ENCODE peak calls at places on chromosome 1, in five cellular contexts. A is left ventricle myocardium inferior; N is heart left ventricle; Y is mammary epithelial cell; R is CD8-positive, alpha-beta T cell. F is an unnamed sample.

GRCh38 chr1:40299366-40300248 is 17.5 kb downstream of the COL9A2 start:
- DNase-seq in R (no peak), N (no peak), A (no peak), Y (no peak), F (no peak)

GRCh38 chr1:13469343-13469742 is 44.5 kb downstream of the LRRC38 start:
- DNase-seq in N (peak; percentile 7), Y (no peak), R (no peak), A (peak; percentile 18), F (no peak)

GRCh38 chr1:116325922-116326321 is 47.1 kb upstream of the ATP1A1 start:
- DNase-seq in N (no peak), Y (no peak), A (no peak), R (peak; percentile 8), F (no peak)

GRCh38 chr1:9024837-9025236 is 1.4 kb downstream of the SLC2A7 start:
- DNase-seq in A (no peak), N (no peak), R (no peak), Y (no peak), F (no peak)

GRCh38 chr1:177871633-177872562 is 98.0 kb downstream of the SEC16B start:
- DNase-seq in Y (no peak), N (no peak), R (no peak), A (no peak), F (no peak)

GRCh38 chr1:24179251-24179895 is 7.7 kb downstream of the IFNLR1 start:
- DNase-seq in Y (no peak), N (no peak), R (no peak), A (no peak), F (no peak)

GRCh38 chr1:211534545-211535291 is 42.8 kb upstream of the RD3 start:
- DNase-seq in N (no peak), R (no peak), Y (no peak), A (no peak), F (no peak)

GRCh38 chr1:242524571-242525359 is at the start of gene PLD5:
- DNase-seq in A (no peak), Y (peak; percentile 64), N (no peak), R (no peak), F (no peak)

GRCh38 chr1:35573776-35574654 is 901 bp downstream of the TFAP2E start:
- DNase-seq in A (no peak), R (no peak), N (no peak), Y (no peak), F (no peak)

GRCh38 chr1:40784141-40784770 is 669 bp downstream of the KCNQ4 start:
- DNase-seq in N (no peak), A (no peak), Y (no peak), R (no peak), F (no peak)

GRCh38 chr1:74591954-74592353 is 79.5 kb upstream of the LRRC53 start:
- DNase-seq in R (no peak), N (no peak), A (no peak), Y (no peak), F (no peak)

GRCh38 chr1:21261551-21262281 is 28.5 kb downstream of the ECE1 start:
- DNase-seq in Y (peak; percentile 77), A (peak; percentile 79), N (peak; percentile 89), R (no peak), F (no peak)

GRCh38 chr1:119075614-119076013 is 64.8 kb downstream of the WARS2 start:
- DNase-seq in Y (peak; percentile 57), N (no peak), A (no peak), R (no peak), F (no peak)

GRCh38 chr1:66943361-66943969 is 18.7 kb downstream of the MIER1 start:
- DNase-seq in A (no peak), R (no peak), Y (no peak), N (no peak), F (no peak)

GRCh38 chr1:76070538-76070937 is 4.0 kb upstream of the ST6GALNAC3 start:
- DNase-seq in Y (no peak), N (no peak), A (no peak), R (no peak), F (no peak)

GRCh38 chr1:233704882-233705723 is 91.2 kb downstream of the KCNK1 start:
- DNase-seq in A (no peak), Y (no peak), R (no peak), N (no peak), F (no peak)

GRCh38 chr1:1053022-1053421 is 21.1 kb downstream of the RNF223 start:
- DNase-seq in N (no peak), R (no peak), A (no peak), Y (no peak), F (no peak)

GRCh38 chr1:41864471-41865040 is 54.2 kb downstream of the HIVEP3 start:
- DNase-seq in R (no peak), N (no peak), Y (no peak), A (no peak), F (no peak)

GRCh38 chr1:227697321-227697864 is 37.7 kb downstream of the JMJD4 start:
- DNase-seq in Y (no peak), A (no peak), N (no peak), R (no peak), F (no peak)
- H3K9me3 ChIP-seq in Y (peaks cover 24% of the 10 kb centered on the region), A (peaks cover 11% of the 10 kb centered on the region), N (no peaks in the 10 kb centered on the region), R (peaks cover 19% of the 10 kb centered on the region), F (no peaks in the 10 kb centered on the region)

DNA sequence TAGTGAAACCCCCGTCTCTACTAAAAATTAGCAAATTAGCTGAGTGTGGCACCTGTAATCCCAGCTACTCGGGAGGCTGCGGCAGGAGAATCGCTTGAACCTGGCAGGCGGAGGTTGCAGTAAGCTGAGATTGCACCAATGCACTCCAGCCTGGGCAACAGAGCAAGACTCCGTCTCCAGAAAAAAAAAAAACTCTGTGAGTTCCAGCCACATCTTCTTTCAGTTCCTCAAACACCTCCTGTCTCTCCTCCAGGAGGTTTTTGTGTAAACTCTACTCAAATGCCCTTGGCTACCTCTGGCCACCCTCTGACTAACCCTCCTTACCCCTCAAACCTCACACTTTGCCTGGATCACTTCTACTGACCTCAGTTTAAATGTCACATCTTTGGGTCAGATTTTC is 38.1 kb downstream of the RCSD1 start:
- DNase-seq in Y (no peak), R (no peak), A (no peak), N (no peak), F (no peak)
- H3K36me3 ChIP-seq in Y (no peaks in the 10 kb centered on the region), R (peaks cover 15% of the 10 kb centered on the region), A (no peaks in the 10 kb centered on the region), N (no peaks in the 10 kb centered on the region), F (no peaks in the 10 kb centered on the region)

DNA sequence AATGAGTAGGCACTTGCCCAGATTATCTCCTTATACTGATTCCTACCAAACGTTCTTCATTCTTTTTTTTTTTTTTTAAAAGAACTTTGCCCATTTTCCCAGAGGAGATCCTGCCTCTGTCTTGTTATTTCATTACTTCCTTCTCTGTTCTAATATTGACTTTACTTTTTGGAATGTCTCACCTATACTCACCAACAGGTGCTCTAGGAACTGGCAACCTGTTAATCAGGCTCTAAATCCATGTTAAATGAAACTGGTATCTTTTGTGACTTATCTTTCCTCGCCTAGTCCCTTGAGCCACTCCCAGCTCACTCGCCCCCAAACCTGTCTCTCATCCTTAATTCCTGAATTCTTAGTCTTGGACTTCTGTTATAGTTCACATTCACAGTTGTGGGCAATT is 1.2 kb upstream of the CRCT1 start:
- DNase-seq in A (no peak), R (no peak), Y (no peak), N (no peak), F (no peak)
- H3K9me3 ChIP-seq in A (no peaks in the 10 kb centered on the region), R (no peaks in the 10 kb centered on the region), Y (no peaks in the 10 kb centered on the region), N (no peaks in the 10 kb centered on the region), F (no peaks in the 10 kb centered on the region)

DNA sequence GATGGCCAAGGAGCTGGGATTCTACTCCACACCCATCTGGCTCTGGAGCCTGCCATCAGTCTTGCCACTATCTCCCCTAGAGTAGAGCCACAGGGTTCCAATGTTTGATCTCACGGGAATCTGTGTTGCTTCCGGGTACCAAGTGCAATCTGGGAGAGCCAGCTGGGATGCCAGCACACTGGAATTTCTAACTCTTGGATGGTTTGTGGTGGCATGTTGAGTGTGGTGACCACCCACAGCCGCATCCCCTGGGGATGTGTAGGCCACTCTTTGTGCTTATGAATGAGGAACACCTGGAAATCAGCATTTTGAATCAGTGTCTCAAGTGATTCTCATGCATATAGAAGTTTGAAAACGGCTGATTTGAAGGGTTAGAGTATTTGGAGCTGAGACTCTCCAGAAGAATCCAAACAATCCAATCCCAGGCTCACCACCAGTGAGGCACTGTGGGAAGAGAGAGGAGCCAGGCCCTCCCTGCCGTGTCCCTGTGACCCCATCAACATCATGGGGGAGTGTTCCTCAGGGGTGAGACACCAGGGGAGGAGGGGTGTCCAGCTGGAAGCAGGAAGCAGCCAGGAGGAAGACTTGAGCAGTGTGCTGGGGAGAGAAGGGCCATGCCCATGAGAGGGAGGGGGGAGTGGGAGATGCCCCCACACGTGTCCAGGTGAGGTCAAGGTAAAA is 13.4 kb downstream of the FBLIM1 start:
- DNase-seq in A (no peak), Y (no peak), R (no peak), N (no peak), F (no peak)
- H3K36me3 ChIP-seq in A (peaks cover 77% of the 10 kb centered on the region), Y (peaks cover 36% of the 10 kb centered on the region), R (no peaks in the 10 kb centered on the region), N (no peaks in the 10 kb centered on the region), F (peaks cover 97% of the 10 kb centered on the region)

DNA sequence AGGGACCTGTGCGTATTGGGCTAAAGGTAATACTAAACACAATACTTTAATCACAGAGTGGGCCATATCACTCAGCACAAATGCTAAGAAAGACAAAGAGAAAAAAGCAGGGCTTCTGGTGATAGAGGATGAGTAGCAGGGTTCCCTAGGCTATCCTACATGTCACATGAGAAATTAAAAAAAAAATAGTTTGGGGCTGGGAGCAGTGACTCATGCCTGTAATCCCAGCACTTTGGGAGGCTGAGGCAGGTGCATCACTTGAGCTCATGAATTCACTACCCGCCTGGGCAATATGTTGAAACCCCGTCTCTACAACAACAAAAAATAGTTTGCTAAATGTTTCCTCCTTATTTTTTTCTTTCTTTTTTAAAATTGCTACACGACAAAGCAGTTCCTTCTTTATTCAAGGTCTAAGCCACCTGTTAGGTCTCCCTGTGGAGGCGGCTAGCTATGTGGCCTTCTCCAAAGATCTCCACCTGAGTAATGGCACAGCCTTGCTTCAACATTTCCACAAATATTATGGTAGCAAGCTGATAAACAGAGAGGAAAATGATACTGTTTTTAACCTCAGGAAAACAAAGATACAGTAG is 1.5 kb downstream of the ENSA start:
- DNase-seq in R (no peak), A (no peak), N (no peak), Y (peak; percentile 21), F (no peak)
- H3K9me3 ChIP-seq in R (no peaks in the 10 kb centered on the region), A (no peaks in the 10 kb centered on the region), N (no peaks in the 10 kb centered on the region), Y (no peaks in the 10 kb centered on the region), F (no peaks in the 10 kb centered on the region)

DNA sequence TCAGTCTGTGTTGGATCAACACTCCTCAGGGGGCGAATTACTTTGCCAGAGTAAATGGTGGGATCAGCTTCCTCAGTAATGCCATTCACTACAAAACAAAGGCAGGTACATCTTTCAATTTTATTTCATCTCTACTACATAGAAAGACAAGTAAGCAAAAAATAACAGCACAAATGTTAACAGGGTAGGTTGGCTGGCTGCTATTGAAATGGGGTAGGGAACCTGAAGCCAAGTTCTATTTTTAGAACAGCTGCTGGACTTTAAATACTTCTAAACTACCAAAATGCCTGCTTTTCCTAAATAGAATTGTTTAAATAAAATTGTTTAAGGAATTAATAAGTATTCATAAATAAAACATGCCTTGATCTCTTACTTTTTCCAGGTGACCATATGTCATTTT is 7.3 kb upstream of the NRAS start:
- DNase-seq in A (no peak), Y (no peak), N (no peak), R (no peak), F (no peak)
- H3K36me3 ChIP-seq in A (peaks cover 100% of the 10 kb centered on the region), Y (peaks cover 70% of the 10 kb centered on the region), N (no peaks in the 10 kb centered on the region), R (peaks cover 67% of the 10 kb centered on the region), F (peaks cover 100% of the 10 kb centered on the region)

DNA sequence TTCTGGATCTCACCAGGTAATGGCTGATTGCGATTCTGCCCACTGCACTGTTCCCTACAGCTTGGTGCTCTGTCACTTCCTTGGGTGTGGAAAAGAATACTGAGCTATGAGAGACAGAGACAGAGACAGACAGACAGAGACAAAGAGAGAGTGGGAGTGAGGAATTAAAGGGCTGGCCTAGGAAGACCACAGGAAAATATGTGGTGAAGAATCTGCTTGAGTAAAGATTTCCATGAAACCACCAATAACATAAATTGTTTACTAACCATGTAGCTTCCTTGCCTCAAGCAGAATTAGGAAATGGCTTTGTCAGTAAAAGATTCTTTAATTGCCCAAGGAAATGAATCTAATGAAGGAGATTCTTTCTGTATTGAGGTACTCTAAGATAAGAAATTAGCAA is 54.4 kb downstream of the MPZL1 start:
- DNase-seq in Y (peak; percentile 31), R (no peak), A (no peak), N (no peak), F (no peak)
- H3K9me3 ChIP-seq in Y (no peaks in the 10 kb centered on the region), R (no peaks in the 10 kb centered on the region), A (no peaks in the 10 kb centered on the region), N (no peaks in the 10 kb centered on the region), F (no peaks in the 10 kb centered on the region)

F was measured in RWPE2.